ENCODE peak calls at places on chromosomes 3 and 15, in six cellular contexts. I, P, Y, O, T and J are unnamed samples.

GRCh38 chr3:100407164-100407563 is 5.8 kb downstream of the LNP1 start:
- DNase-seq in T (no peak), P (no peak), Y (no peak), I (no peak), O (no peak), J (no peak)

GRCh38 chr15:60530168-60530567 is 51.2 kb upstream of the ICE2 start:
- DNase-seq in T (no peak), P (no peak), I (no peak), O (no peak), Y (no peak), J (no peak)

GRCh38 chr3:100155105-100155504 is 40.8 kb upstream of the FILIP1L start:
- DNase-seq in T (peak), I (no peak), Y (no peak), P (no peak), O (no peak), J (no peak)

GRCh38 chr3:47194994-47195393 is 31.1 kb upstream of the SETD2 start:
- DNase-seq in T (no peak), O (no peak), I (no peak), Y (no peak), P (no peak), J (no peak)

GRCh38 chr15:101469520-101470288 is 19.8 kb downstream of the PCSK6 start:
- DNase-seq in P (no peak), I (no peak), Y (no peak), T (no peak), O (no peak), J (no peak)

GRCh38 chr3:101690972-101691371 is 4.5 kb upstream of the RPL24 start:
- DNase-seq in O (peak), P (no peak), I (no peak), Y (no peak), T (no peak), J (no peak)

GRCh38 chr3:197858598-197858997 is 67.5 kb downstream of the LRCH3 start:
- DNase-seq in Y (no peak), P (no peak), T (no peak), I (no peak), O (no peak), J (no peak)

GRCh38 chr3:195794708-195795107 is 17.0 kb downstream of the MUC4 start:
- DNase-seq in P (no peak), I (no peak), Y (no peak), O (no peak), T (no peak), J (no peak)

GRCh38 chr3:127135241-127136023 is 57.5 kb upstream of the PRR23E start:
- DNase-seq in P (no peak), T (no peak), Y (peak), O (no peak), I (peak), J (no peak)

GRCh38 chr3:40097507-40098117 is 211.9 kb upstream of the EIF1B start:
- DNase-seq in I (no peak), T (no peak), P (no peak), Y (no peak), O (no peak), J (no peak)

DNA sequence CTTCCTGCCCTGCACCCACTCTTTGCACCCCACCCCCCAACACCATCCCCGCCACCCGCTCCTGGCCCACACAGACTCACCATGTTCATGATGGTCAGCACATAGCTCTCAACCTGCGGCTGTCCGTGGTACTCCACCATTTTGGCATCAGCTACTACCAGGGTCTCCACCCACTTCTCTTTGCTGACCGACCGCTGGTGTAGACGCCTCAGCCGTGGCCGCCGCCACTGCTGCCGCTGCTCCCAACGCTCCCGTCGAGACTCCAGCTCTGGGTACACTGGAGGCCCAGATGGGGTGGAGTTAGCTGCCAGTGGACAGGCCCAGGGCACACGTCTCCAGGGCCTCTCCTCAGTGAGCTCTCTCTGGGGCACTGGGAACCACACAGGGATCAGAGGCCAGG is 14.8 kb downstream of the ADAMTS7 start:
- DNase-seq in P (no peak), Y (no peak), I (no peak), O (no peak), T (no peak), J (no peak)
- TF ChIP-seq CTCF in P (no peak), Y (no peak), I (no peak), O (no peak), T (no peak), J (no peak)

GRCh38 chr3:31688847-31689246 is 156.1 kb downstream of the STT3B start:
- DNase-seq in Y (no peak), T (no peak), I (no peak), P (no peak), O (no peak), J (no peak)

GRCh38 chr3:31696009-31696297 is 163.2 kb downstream of the STT3B start:
- DNase-seq in P (no peak), O (no peak), I (no peak), T (no peak), Y (no peak), J (no peak)

GRCh38 chr3:31693346-31693745 is 160.6 kb downstream of the STT3B start:
- DNase-seq in T (no peak), Y (no peak), P (no peak), O (no peak), I (no peak), J (no peak)

GRCh38 chr3:31695280-31696008 is 162.7 kb downstream of the STT3B start:
- DNase-seq in Y (no peak), P (peak), O (no peak), T (no peak), I (no peak), J (no peak)

GRCh38 chr3:31692714-31693113 is 160.0 kb downstream of the STT3B start:
- DNase-seq in T (no peak), Y (no peak), I (no peak), O (no peak), P (no peak), J (no peak)
- TF ChIP-seq CTCF in T (no peak), Y (no peak), I (no peak), O (no peak), P (no peak), J (no peak)

GRCh38 chr15:72866866-72867616 is 83.5 kb upstream of the ADPGK start:
- DNase-seq in T (no peak), O (no peak), P (no peak), Y (no peak), I (no peak), J (no peak)
- TF ChIP-seq CTCF in T (no peak), O (no peak), P (no peak), Y (no peak), I (no peak), J (no peak)

GRCh38 chr15:38864122-38864521 is 299.5 kb upstream of the RASGRP1 start:
- DNase-seq in Y (no peak), O (no peak), T (no peak), P (no peak), I (no peak), J (no peak)
- TF ChIP-seq CTCF in Y (no peak), O (no peak), T (no peak), P (no peak), I (peak), J (no peak)

GRCh38 chr3:82496890-82497560 is 735.6 kb upstream of the GBE1 start:
- DNase-seq in P (peak), Y (no peak), I (no peak), O (no peak), T (no peak), J (no peak)
- TF ChIP-seq CTCF in P (no peak), Y (no peak), I (no peak), O (peak), T (no peak), J (no peak)

GRCh38 chr3:43178891-43179366 is 73.0 kb upstream of the POMGNT2 start:
- DNase-seq in I (peak), Y (peak), P (peak), T (peak), O (no peak), J (no peak)
- TF ChIP-seq CTCF in I (no peak), Y (no peak), P (no peak), T (no peak), O (no peak), J (no peak)

DNA sequence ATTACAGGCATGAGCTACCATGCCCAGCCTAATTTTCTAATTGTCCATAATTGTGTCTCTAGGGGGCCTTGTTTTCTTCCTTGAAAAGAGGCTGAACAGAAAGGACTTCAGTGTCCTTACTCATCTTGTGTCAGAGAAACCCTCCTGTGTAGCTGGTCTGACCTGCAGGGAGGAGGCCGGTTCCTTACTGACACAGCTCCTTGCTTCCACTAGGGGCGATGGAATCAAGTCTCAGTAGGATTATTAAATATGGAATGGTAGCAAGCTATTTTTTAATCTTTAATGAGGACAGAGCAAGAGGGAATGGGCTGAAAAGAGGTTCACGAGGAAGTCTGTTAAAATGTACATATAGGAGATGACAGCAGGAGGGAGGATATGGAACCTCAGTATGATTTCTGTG is 8.6 kb downstream of the LPCAT4 start:
- DNase-seq in O (peak), Y (no peak), I (no peak), T (no peak), P (peak), J (no peak)
- TF ChIP-seq CTCF in O (no peak), Y (peak), I (peak), T (no peak), P (peak), J (no peak)

DNA sequence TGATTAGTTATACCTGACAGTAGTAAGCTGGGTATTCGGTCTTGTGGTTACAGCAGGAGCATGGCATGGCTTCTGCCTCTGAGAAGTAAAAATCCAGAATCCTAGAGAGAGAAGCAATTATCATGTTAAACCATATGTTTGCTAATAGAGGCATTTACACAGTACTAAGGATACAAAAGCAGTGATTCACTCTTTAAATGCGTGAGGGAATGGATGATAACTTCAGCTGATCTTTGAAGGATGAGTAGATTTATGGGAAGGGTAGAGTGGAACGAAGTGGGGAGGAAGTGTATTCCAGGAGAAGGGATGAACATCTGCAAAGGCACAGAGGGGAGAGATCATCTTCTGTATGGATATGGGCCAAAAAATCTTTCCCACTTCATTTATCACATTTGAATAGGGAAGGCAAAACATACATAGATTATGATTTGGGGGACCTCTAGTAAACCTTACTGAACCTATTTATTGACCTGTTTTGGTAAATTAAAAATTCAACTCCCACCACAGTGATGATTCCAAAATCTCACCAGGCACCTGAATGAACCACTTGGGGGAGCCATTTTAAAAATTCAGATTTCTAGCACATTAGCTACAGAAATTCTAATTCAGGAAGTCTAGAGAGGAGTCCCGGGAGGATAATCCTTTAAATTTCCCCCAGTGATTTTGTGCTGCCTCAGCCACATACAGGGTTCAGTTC is 35.1 kb downstream of the IGSF10 start:
- DNase-seq in Y (no peak), O (peak), T (no peak), I (no peak), P (no peak), J (no peak)
- TF ChIP-seq CTCF in Y (peak), O (no peak), T (peak), I (peak), P (peak), J (no peak)

GRCh38 chr3:155560135-155560534 is 184.7 kb downstream of the PLCH1 start:
- DNase-seq in Y (no peak), I (no peak), T (no peak), P (peak), O (no peak), J (no peak)
- TF ChIP-seq CTCF in Y (no peak), I (no peak), T (no peak), P (no peak), O (no peak), J (no peak)

GRCh38 chr3:129597792-129598381 is 8.6 kb downstream of the PLXND1 start:
- DNase-seq in I (no peak), T (peak), P (no peak), Y (no peak), O (no peak), J (no peak)
- TF ChIP-seq CTCF in I (no peak), T (no peak), P (no peak), Y (no peak), O (no peak), J (no peak)